ENCODE peak calls at places on chromosomes 16 and 17, in five cellular contexts. One of them, this sample, is unnamed.

GRCh38 chr16:24507959-24508358 is 31.4 kb upstream of the RBBP6 start:
- DNase-seq in iPS-NIHi11: no peak
- DNase-seq in KBM-7: no peak
- DNase-seq in NCI-H774: no peak
- DNase-seq in activated CD8-positive, alpha-beta T cell treated with anti-CD3 and anti-CD28 coated beads, Interleukin-2, amount 10 ng/mL, durations not matched to agents 7 days and 5 days: no peak
- DNase-seq in this sample: no peak

GRCh38 chr17:82782657-82783207 is 30.9 kb downstream of the TBCD start:
- DNase-seq in iPS-NIHi11: no peak
- DNase-seq in KBM-7: peak
- DNase-seq in NCI-H774: no peak
- DNase-seq in activated CD8-positive, alpha-beta T cell treated with anti-CD3 and anti-CD28 coated beads, Interleukin-2, amount 10 ng/mL, durations not matched to agents 7 days and 5 days: no peak
- DNase-seq in this sample: no peak

GRCh38 chr17:57455063-57455914 is 199.0 kb downstream of the MSI2 start:
- DNase-seq in iPS-NIHi11: no peak
- DNase-seq in KBM-7: peak
- DNase-seq in NCI-H774: no peak
- DNase-seq in activated CD8-positive, alpha-beta T cell treated with anti-CD3 and anti-CD28 coated beads, Interleukin-2, amount 10 ng/mL, durations not matched to agents 7 days and 5 days: peak
- DNase-seq in this sample: peak

GRCh38 chr16:88017551-88018101 is 66.4 kb downstream of the BANP start:
- DNase-seq in iPS-NIHi11: no peak
- DNase-seq in KBM-7: no peak
- DNase-seq in NCI-H774: no peak
- DNase-seq in activated CD8-positive, alpha-beta T cell treated with anti-CD3 and anti-CD28 coated beads, Interleukin-2, amount 10 ng/mL, durations not matched to agents 7 days and 5 days: no peak
- DNase-seq in this sample: no peak

GRCh38 chr16:86087561-86088230 is 188.7 kb downstream of the IRF8 start:
- DNase-seq in iPS-NIHi11: no peak
- DNase-seq in KBM-7: no peak
- DNase-seq in NCI-H774: no peak
- DNase-seq in activated CD8-positive, alpha-beta T cell treated with anti-CD3 and anti-CD28 coated beads, Interleukin-2, amount 10 ng/mL, durations not matched to agents 7 days and 5 days: no peak
- DNase-seq in this sample: no peak

GRCh38 chr17:33889079-33889478 is 366.0 kb upstream of the CCL2 start:
- DNase-seq in iPS-NIHi11: no peak
- DNase-seq in KBM-7: no peak
- DNase-seq in NCI-H774: no peak
- DNase-seq in activated CD8-positive, alpha-beta T cell treated with anti-CD3 and anti-CD28 coated beads, Interleukin-2, amount 10 ng/mL, durations not matched to agents 7 days and 5 days: no peak
- DNase-seq in this sample: no peak

GRCh38 chr17:9343513-9343912 is 232.1 kb downstream of the STX8 start:
- DNase-seq in iPS-NIHi11: peak
- DNase-seq in KBM-7: no peak
- DNase-seq in NCI-H774: no peak
- DNase-seq in activated CD8-positive, alpha-beta T cell treated with anti-CD3 and anti-CD28 coated beads, Interleukin-2, amount 10 ng/mL, durations not matched to agents 7 days and 5 days: no peak
- DNase-seq in this sample: no peak

GRCh38 chr16:9105189-9105588 is 13.7 kb downstream of the HAPSTR1 start:
- DNase-seq in iPS-NIHi11: no peak
- DNase-seq in KBM-7: no peak
- DNase-seq in NCI-H774: no peak
- DNase-seq in activated CD8-positive, alpha-beta T cell treated with anti-CD3 and anti-CD28 coated beads, Interleukin-2, amount 10 ng/mL, durations not matched to agents 7 days and 5 days: no peak
- DNase-seq in this sample: no peak

GRCh38 chr17:59488805-59489204 is 76.6 kb upstream of the DHX40 start:
- DNase-seq in iPS-NIHi11: no peak
- DNase-seq in KBM-7: no peak
- DNase-seq in NCI-H774: no peak
- DNase-seq in activated CD8-positive, alpha-beta T cell treated with anti-CD3 and anti-CD28 coated beads, Interleukin-2, amount 10 ng/mL, durations not matched to agents 7 days and 5 days: no peak
- DNase-seq in this sample: no peak

GRCh38 chr17:41977991-41978390 is 11.4 kb downstream of the CNP start:
- DNase-seq in iPS-NIHi11: peak
- DNase-seq in KBM-7: no peak
- DNase-seq in NCI-H774: no peak
- DNase-seq in activated CD8-positive, alpha-beta T cell treated with anti-CD3 and anti-CD28 coated beads, Interleukin-2, amount 10 ng/mL, durations not matched to agents 7 days and 5 days: no peak
- DNase-seq in this sample: no peak

GRCh38 chr17:28937044-28937729 is 14.1 kb downstream of the PHF12 start:
- DNase-seq in iPS-NIHi11: no peak
- DNase-seq in KBM-7: no peak
- DNase-seq in NCI-H774: no peak
- DNase-seq in activated CD8-positive, alpha-beta T cell treated with anti-CD3 and anti-CD28 coated beads, Interleukin-2, amount 10 ng/mL, durations not matched to agents 7 days and 5 days: no peak
- DNase-seq in this sample: no peak

GRCh38 chr17:34437188-34437587 is 74.2 kb upstream of the CCL1 start:
- DNase-seq in iPS-NIHi11: no peak
- DNase-seq in KBM-7: no peak
- DNase-seq in NCI-H774: no peak
- DNase-seq in activated CD8-positive, alpha-beta T cell treated with anti-CD3 and anti-CD28 coated beads, Interleukin-2, amount 10 ng/mL, durations not matched to agents 7 days and 5 days: no peak
- DNase-seq in this sample: no peak

GRCh38 chr16:89122322-89122831 is 28.7 kb downstream of the ACSF3 start:
- DNase-seq in iPS-NIHi11: peak
- DNase-seq in KBM-7: no peak
- DNase-seq in NCI-H774: peak
- DNase-seq in activated CD8-positive, alpha-beta T cell treated with anti-CD3 and anti-CD28 coated beads, Interleukin-2, amount 10 ng/mL, durations not matched to agents 7 days and 5 days: peak
- DNase-seq in this sample: no peak

GRCh38 chr17:80942360-80943345 is 49.0 kb upstream of the CHMP6 start:
- DNase-seq in iPS-NIHi11: peak
- DNase-seq in KBM-7: no peak
- DNase-seq in NCI-H774: no peak
- DNase-seq in activated CD8-positive, alpha-beta T cell treated with anti-CD3 and anti-CD28 coated beads, Interleukin-2, amount 10 ng/mL, durations not matched to agents 7 days and 5 days: no peak
- DNase-seq in this sample: peak

GRCh38 chr17:15943971-15944719 is 785 bp upstream of the ADORA2B start:
- DNase-seq in iPS-NIHi11: no peak
- DNase-seq in KBM-7: no peak
- DNase-seq in NCI-H774: no peak
- DNase-seq in activated CD8-positive, alpha-beta T cell treated with anti-CD3 and anti-CD28 coated beads, Interleukin-2, amount 10 ng/mL, durations not matched to agents 7 days and 5 days: no peak
- DNase-seq in this sample: no peak

GRCh38 chr17:49338883-49339282 is 23.2 kb downstream of the ZNF652 start:
- DNase-seq in iPS-NIHi11: no peak
- DNase-seq in KBM-7: no peak
- DNase-seq in NCI-H774: no peak
- DNase-seq in activated CD8-positive, alpha-beta T cell treated with anti-CD3 and anti-CD28 coated beads, Interleukin-2, amount 10 ng/mL, durations not matched to agents 7 days and 5 days: no peak
- DNase-seq in this sample: no peak

GRCh38 chr17:34798581-34798980 is 162.7 kb downstream of the CCT6B start:
- DNase-seq in iPS-NIHi11: peak
- DNase-seq in KBM-7: no peak
- DNase-seq in NCI-H774: no peak
- DNase-seq in activated CD8-positive, alpha-beta T cell treated with anti-CD3 and anti-CD28 coated beads, Interleukin-2, amount 10 ng/mL, durations not matched to agents 7 days and 5 days: no peak
- DNase-seq in this sample: no peak

GRCh38 chr16:85231959-85232358 is 119.7 kb upstream of the CIBAR2 start:
- DNase-seq in iPS-NIHi11: no peak
- DNase-seq in KBM-7: no peak
- DNase-seq in NCI-H774: no peak
- DNase-seq in activated CD8-positive, alpha-beta T cell treated with anti-CD3 and anti-CD28 coated beads, Interleukin-2, amount 10 ng/mL, durations not matched to agents 7 days and 5 days: no peak
- DNase-seq in this sample: no peak

GRCh38 chr17:16419074-16419928 is 3.9 kb downstream of the TRPV2 start:
- DNase-seq in iPS-NIHi11: peak
- DNase-seq in KBM-7: peak
- DNase-seq in NCI-H774: no peak
- DNase-seq in activated CD8-positive, alpha-beta T cell treated with anti-CD3 and anti-CD28 coated beads, Interleukin-2, amount 10 ng/mL, durations not matched to agents 7 days and 5 days: peak
- DNase-seq in this sample: peak

GRCh38 chr17:71334041-71334781 is 786.6 kb upstream of the SOX9 start:
- DNase-seq in iPS-NIHi11: peak
- DNase-seq in KBM-7: no peak
- DNase-seq in NCI-H774: no peak
- DNase-seq in activated CD8-positive, alpha-beta T cell treated with anti-CD3 and anti-CD28 coated beads, Interleukin-2, amount 10 ng/mL, durations not matched to agents 7 days and 5 days: no peak
- DNase-seq in this sample: no peak

GRCh38 chr16:59198487-59198886 is 464.4 kb upstream of the GOT2 start:
- DNase-seq in iPS-NIHi11: no peak
- DNase-seq in KBM-7: no peak
- DNase-seq in NCI-H774: no peak
- DNase-seq in activated CD8-positive, alpha-beta T cell treated with anti-CD3 and anti-CD28 coated beads, Interleukin-2, amount 10 ng/mL, durations not matched to agents 7 days and 5 days: no peak
- DNase-seq in this sample: no peak

GRCh38 chr16:28067604-28068382 is 4.3 kb upstream of the GSG1L start:
- DNase-seq in iPS-NIHi11: no peak
- DNase-seq in KBM-7: no peak
- DNase-seq in NCI-H774: no peak
- DNase-seq in activated CD8-positive, alpha-beta T cell treated with anti-CD3 and anti-CD28 coated beads, Interleukin-2, amount 10 ng/mL, durations not matched to agents 7 days and 5 days: no peak
- DNase-seq in this sample: peak

GRCh38 chr17:16463341-16464000 is 28.5 kb downstream of the LRRC75A start:
- DNase-seq in iPS-NIHi11: no peak
- DNase-seq in KBM-7: no peak
- DNase-seq in NCI-H774: no peak
- DNase-seq in activated CD8-positive, alpha-beta T cell treated with anti-CD3 and anti-CD28 coated beads, Interleukin-2, amount 10 ng/mL, durations not matched to agents 7 days and 5 days: no peak
- DNase-seq in this sample: no peak

GRCh38 chr17:80704381-80704819 is 159.8 kb downstream of the RPTOR start:
- DNase-seq in iPS-NIHi11: no peak
- DNase-seq in KBM-7: no peak
- DNase-seq in NCI-H774: no peak
- DNase-seq in activated CD8-positive, alpha-beta T cell treated with anti-CD3 and anti-CD28 coated beads, Interleukin-2, amount 10 ng/mL, durations not matched to agents 7 days and 5 days: no peak
- DNase-seq in this sample: no peak

GRCh38 chr17:21397341-21398050 is 21.3 kb downstream of the KCNJ12 start:
- DNase-seq in iPS-NIHi11: no peak
- DNase-seq in KBM-7: no peak
- DNase-seq in NCI-H774: no peak
- DNase-seq in activated CD8-positive, alpha-beta T cell treated with anti-CD3 and anti-CD28 coated beads, Interleukin-2, amount 10 ng/mL, durations not matched to agents 7 days and 5 days: no peak
- DNase-seq in this sample: peak

GRCh38 chr16:3458852-3459361 is 15.4 kb downstream of the NAA60 start:
- DNase-seq in iPS-NIHi11: no peak
- DNase-seq in KBM-7: no peak
- DNase-seq in NCI-H774: no peak
- DNase-seq in activated CD8-positive, alpha-beta T cell treated with anti-CD3 and anti-CD28 coated beads, Interleukin-2, amount 10 ng/mL, durations not matched to agents 7 days and 5 days: peak
- DNase-seq in this sample: no peak

GRCh38 chr16:19524356-19524865 is 669 bp downstream of the CCP110 start:
- DNase-seq in iPS-NIHi11: no peak
- DNase-seq in KBM-7: peak
- DNase-seq in NCI-H774: no peak
- DNase-seq in activated CD8-positive, alpha-beta T cell treated with anti-CD3 and anti-CD28 coated beads, Interleukin-2, amount 10 ng/mL, durations not matched to agents 7 days and 5 days: peak
- DNase-seq in this sample: no peak

GRCh38 chr16:67155305-67156145 is 4.2 kb downstream of the TRADD start:
- DNase-seq in iPS-NIHi11: peak
- DNase-seq in KBM-7: peak
- DNase-seq in NCI-H774: peak
- DNase-seq in activated CD8-positive, alpha-beta T cell treated with anti-CD3 and anti-CD28 coated beads, Interleukin-2, amount 10 ng/mL, durations not matched to agents 7 days and 5 days: peak
- DNase-seq in this sample: peak

GRCh38 chr17:41695954-41696720 is 7.5 kb downstream of the EIF1 start:
- DNase-seq in iPS-NIHi11: peak
- DNase-seq in KBM-7: peak
- DNase-seq in NCI-H774: peak
- DNase-seq in activated CD8-positive, alpha-beta T cell treated with anti-CD3 and anti-CD28 coated beads, Interleukin-2, amount 10 ng/mL, durations not matched to agents 7 days and 5 days: peak
- DNase-seq in this sample: no peak

GRCh38 chr16:14037960-14038359 is 33.2 kb upstream of the MRTFB start:
- DNase-seq in iPS-NIHi11: no peak
- DNase-seq in KBM-7: no peak
- DNase-seq in NCI-H774: no peak
- DNase-seq in activated CD8-positive, alpha-beta T cell treated with anti-CD3 and anti-CD28 coated beads, Interleukin-2, amount 10 ng/mL, durations not matched to agents 7 days and 5 days: no peak
- DNase-seq in this sample: no peak

GRCh38 chr16:10828851-10829331 is 10.3 kb upstream of the TVP23A start:
- DNase-seq in iPS-NIHi11: peak
- DNase-seq in KBM-7: peak
- DNase-seq in NCI-H774: peak
- DNase-seq in activated CD8-positive, alpha-beta T cell treated with anti-CD3 and anti-CD28 coated beads, Interleukin-2, amount 10 ng/mL, durations not matched to agents 7 days and 5 days: no peak
- DNase-seq in this sample: peak

GRCh38 chr17:44093231-44093900 is 22.8 kb downstream of the G6PC3 start:
- DNase-seq in iPS-NIHi11: no peak
- DNase-seq in KBM-7: no peak
- DNase-seq in NCI-H774: no peak
- DNase-seq in activated CD8-positive, alpha-beta T cell treated with anti-CD3 and anti-CD28 coated beads, Interleukin-2, amount 10 ng/mL, durations not matched to agents 7 days and 5 days: no peak
- DNase-seq in this sample: no peak

GRCh38 chr17:20073056-20073979 is 64.2 kb downstream of the SPECC1 start:
- DNase-seq in iPS-NIHi11: no peak
- DNase-seq in KBM-7: peak
- DNase-seq in NCI-H774: no peak
- DNase-seq in activated CD8-positive, alpha-beta T cell treated with anti-CD3 and anti-CD28 coated beads, Interleukin-2, amount 10 ng/mL, durations not matched to agents 7 days and 5 days: peak
- DNase-seq in this sample: peak

GRCh38 chr17:75764711-75765421 is at the start of gene GALK1:
- DNase-seq in iPS-NIHi11: peak
- DNase-seq in KBM-7: peak
- DNase-seq in NCI-H774: peak
- DNase-seq in activated CD8-positive, alpha-beta T cell treated with anti-CD3 and anti-CD28 coated beads, Interleukin-2, amount 10 ng/mL, durations not matched to agents 7 days and 5 days: peak
- DNase-seq in this sample: peak

GRCh38 chr17:63140255-63140654 is 174.2 kb downstream of the TANC2 start:
- DNase-seq in iPS-NIHi11: no peak
- DNase-seq in KBM-7: peak
- DNase-seq in NCI-H774: peak
- DNase-seq in activated CD8-positive, alpha-beta T cell treated with anti-CD3 and anti-CD28 coated beads, Interleukin-2, amount 10 ng/mL, durations not matched to agents 7 days and 5 days: no peak
- DNase-seq in this sample: peak

This sample was measured in brain microvascular endothelial cell.